ENCODE peak calls at places on chromosomes 5 and 9, in four cellular contexts. One of them, this sample, is unnamed.

GRCh38 chr5:140348104-140348503 is 1.7 kb upstream of the HBEGF start:
- DNase-seq in sciatic nerve: no peak
- DNase-seq in T47D: no peak
- DNase-seq in NCI-H1105: no peak
- DNase-seq in this sample: no peak

GRCh38 chr5:172410160-172410559 is 44.2 kb downstream of the SH3PXD2B start:
- DNase-seq in sciatic nerve: no peak
- DNase-seq in T47D: no peak
- DNase-seq in NCI-H1105: no peak
- DNase-seq in this sample: no peak

GRCh38 chr5:91403404-91403803 is 20.3 kb upstream of the ARRDC3 start:
- DNase-seq in sciatic nerve: no peak
- DNase-seq in T47D: no peak
- DNase-seq in NCI-H1105: no peak
- DNase-seq in this sample: no peak

GRCh38 chr9:16689352-16689938 is 181.0 kb downstream of the BNC2 start:
- DNase-seq in sciatic nerve: peak
- DNase-seq in T47D: no peak
- DNase-seq in NCI-H1105: peak
- DNase-seq in this sample: no peak

GRCh38 chr9:129597355-129598088 is 23.4 kb downstream of the C9orf50 start:
- DNase-seq in sciatic nerve: peak
- DNase-seq in T47D: no peak
- DNase-seq in NCI-H1105: no peak
- DNase-seq in this sample: peak

GRCh38 chr9:72931437-72931836 is 21.4 kb downstream of the ALDH1A1 start:
- DNase-seq in sciatic nerve: no peak
- DNase-seq in T47D: no peak
- DNase-seq in NCI-H1105: no peak
- DNase-seq in this sample: no peak

GRCh38 chr5:67413749-67414148 is 217.2 kb upstream of the CD180 start:
- DNase-seq in sciatic nerve: no peak
- DNase-seq in T47D: no peak
- DNase-seq in NCI-H1105: no peak
- DNase-seq in this sample: no peak

GRCh38 chr9:94176582-94176981 is 82.5 kb upstream of the ZNF169 start:
- DNase-seq in sciatic nerve: no peak
- DNase-seq in T47D: no peak
- DNase-seq in NCI-H1105: no peak
- DNase-seq in this sample: no peak

GRCh38 chr5:69467442-69468225 is 25.0 kb upstream of the OCLN start:
- DNase-seq in sciatic nerve: no peak
- DNase-seq in T47D: no peak
- DNase-seq in NCI-H1105: no peak
- DNase-seq in this sample: no peak

GRCh38 chr5:32828492-32828891 is 117.4 kb downstream of the NPR3 start:
- DNase-seq in sciatic nerve: no peak
- DNase-seq in T47D: no peak
- DNase-seq in NCI-H1105: no peak
- DNase-seq in this sample: no peak

GRCh38 chr5:164341056-164341619 is 835.7 kb downstream of the MAT2B start:
- DNase-seq in sciatic nerve: no peak
- DNase-seq in T47D: no peak
- DNase-seq in NCI-H1105: no peak
- DNase-seq in this sample: no peak

GRCh38 chr5:89213584-89213983 is 330.6 kb upstream of the MEF2C start:
- DNase-seq in sciatic nerve: peak
- DNase-seq in T47D: no peak
- DNase-seq in NCI-H1105: no peak
- DNase-seq in this sample: no peak

GRCh38 chr9:19642256-19642655 is 146.6 kb downstream of the SLC24A2 start:
- DNase-seq in sciatic nerve: no peak
- DNase-seq in T47D: no peak
- DNase-seq in NCI-H1105: no peak
- DNase-seq in this sample: no peak

GRCh38 chr5:130141689-130142320 is 237.5 kb downstream of the CHSY3 start:
- DNase-seq in sciatic nerve: no peak
- DNase-seq in T47D: peak
- DNase-seq in NCI-H1105: no peak
- DNase-seq in this sample: peak

GRCh38 chr9:130368631-130369103 is 76.1 kb upstream of the ASS1 start:
- DNase-seq in sciatic nerve: no peak
- DNase-seq in T47D: no peak
- DNase-seq in NCI-H1105: no peak
- DNase-seq in this sample: no peak

GRCh38 chr9:69496803-69497450 is 171.9 kb downstream of the ENTREP1 start:
- DNase-seq in sciatic nerve: no peak
- DNase-seq in T47D: no peak
- DNase-seq in NCI-H1105: no peak
- DNase-seq in this sample: no peak

GRCh38 chr9:38276751-38277439 is 115.6 kb upstream of the ALDH1B1 start:
- DNase-seq in sciatic nerve: no peak
- DNase-seq in T47D: no peak
- DNase-seq in NCI-H1105: no peak
- DNase-seq in this sample: no peak

GRCh38 chr9:14372437-14373318 is 58.7 kb upstream of the NFIB start:
- DNase-seq in sciatic nerve: no peak
- DNase-seq in T47D: no peak
- DNase-seq in NCI-H1105: no peak
- DNase-seq in this sample: no peak

GRCh38 chr9:95008151-95008771 is 281.8 kb downstream of the AOPEP start:
- DNase-seq in sciatic nerve: no peak
- DNase-seq in T47D: no peak
- DNase-seq in NCI-H1105: no peak
- DNase-seq in this sample: no peak

GRCh38 chr5:87243161-87243877 is 24.4 kb upstream of the RASA1 start:
- DNase-seq in sciatic nerve: no peak
- DNase-seq in T47D: no peak
- DNase-seq in NCI-H1105: no peak
- DNase-seq in this sample: no peak

GRCh38 chr5:35282805-35283204 is 52.5 kb upstream of the PRLR start:
- DNase-seq in sciatic nerve: no peak
- DNase-seq in T47D: no peak
- DNase-seq in NCI-H1105: no peak
- DNase-seq in this sample: no peak

GRCh38 chr5:59745422-59745863 is 148.1 kb downstream of the PDE4D start:
- DNase-seq in sciatic nerve: no peak
- DNase-seq in T47D: no peak
- DNase-seq in NCI-H1105: no peak
- DNase-seq in this sample: no peak

GRCh38 chr9:81530407-81530810 is 158.9 kb downstream of the TLE1 start:
- DNase-seq in sciatic nerve: no peak
- DNase-seq in T47D: no peak
- DNase-seq in NCI-H1105: no peak
- DNase-seq in this sample: no peak

GRCh38 chr9:81521892-81522291 is 167.5 kb downstream of the TLE1 start:
- DNase-seq in sciatic nerve: no peak
- DNase-seq in T47D: no peak
- DNase-seq in NCI-H1105: no peak
- DNase-seq in this sample: no peak

GRCh38 chr5:137264573-137264972 is 234.6 kb downstream of the SPOCK1 start:
- DNase-seq in sciatic nerve: no peak
- DNase-seq in T47D: no peak
- DNase-seq in NCI-H1105: no peak
- DNase-seq in this sample: no peak

GRCh38 chr9:121331549-121331948 is 38.5 kb downstream of the STOM start:
- DNase-seq in sciatic nerve: no peak
- DNase-seq in T47D: no peak
- DNase-seq in NCI-H1105: no peak
- DNase-seq in this sample: no peak

GRCh38 chr9:131737426-131737825 is 2.5 kb downstream of the RAPGEF1 start:
- DNase-seq in sciatic nerve: no peak
- DNase-seq in T47D: no peak
- DNase-seq in NCI-H1105: no peak
- DNase-seq in this sample: no peak

GRCh38 chr5:88772831-88773230 is 110.2 kb downstream of the MEF2C start:
- DNase-seq in sciatic nerve: no peak
- DNase-seq in T47D: no peak
- DNase-seq in NCI-H1105: no peak
- DNase-seq in this sample: no peak

GRCh38 chr5:28862137-28862859 is 1823.9 kb upstream of the CDH9 start:
- DNase-seq in sciatic nerve: no peak
- DNase-seq in T47D: no peak
- DNase-seq in NCI-H1105: no peak
- DNase-seq in this sample: no peak

GRCh38 chr5:133483406-133484090 is 128.8 kb downstream of the FSTL4 start:
- DNase-seq in sciatic nerve: no peak
- DNase-seq in T47D: no peak
- DNase-seq in NCI-H1105: no peak
- DNase-seq in this sample: no peak

This sample was measured in HuH-7.